ENCODE peak calls at places on chromosomes 16 and 17, in six cellular contexts. E is heart right ventricle, T is transverse colon, M is left ventricle myocardium inferior, N is fibroblast of lung, D is esophagus squamous epithelium. H is an unnamed sample. For H3K4me1 and H3K36me3, the result is how much of the 10 kb centered on the place peaks cover.

GRCh38 chr17:31412511-31412910 is 21.0 kb downstream of the RAB11FIP4 start:
- DNase-seq in T (no peak), D (no peak), M (no peak), E (no peak), N (no peak), H (no peak)

GRCh38 chr16:4780235-4780634 is 7.9 kb downstream of the SEPTIN12 start:
- DNase-seq in M (no peak), N (peak), D (no peak), T (no peak), E (no peak), H (no peak)

GRCh38 chr16:53043986-53044571 is 8.6 kb downstream of the CHD9NB start:
- DNase-seq in T (peak), E (no peak), D (no peak), M (no peak), N (no peak), H (no peak)

GRCh38 chr16:17134586-17134985 is 336.2 kb downstream of the XYLT1 start:
- DNase-seq in T (no peak), M (no peak), E (no peak), D (no peak), N (no peak), H (no peak)

GRCh38 chr17:3666516-3666915 is 1.9 kb downstream of the TAX1BP3 start:
- DNase-seq in N (no peak), D (no peak), E (no peak), M (no peak), T (no peak), H (no peak)

GRCh38 chr16:31351937-31352315 is 3.0 kb upstream of the ITGAX start:
- DNase-seq in T (no peak), N (no peak), E (no peak), D (no peak), M (no peak), H (no peak)

GRCh38 chr17:60388742-60389141 is 3.2 kb downstream of the USP32 start:
- DNase-seq in N (no peak), M (no peak), D (no peak), T (no peak), E (no peak), H (no peak)

GRCh38 chr17:8556074-8556473 is 74.5 kb downstream of the MYH10 start:
- DNase-seq in N (peak), M (no peak), E (no peak), D (no peak), T (no peak), H (no peak)

GRCh38 chr16:49405123-49405522 is 31.5 kb downstream of the C16orf78 start:
- DNase-seq in E (no peak), M (no peak), T (no peak), N (no peak), D (no peak), H (no peak)

GRCh38 chr17:2792541-2793169 is 3.6 kb upstream of the RAP1GAP2 start:
- DNase-seq in D (no peak), T (no peak), N (no peak), E (no peak), M (no peak), H (no peak)

GRCh38 chr16:89155851-89156739 is 15.5 kb upstream of the CDH15 start:
- DNase-seq in D (no peak), M (no peak), N (no peak), E (no peak), T (no peak), H (no peak)

GRCh38 chr17:73091770-73092517 is 544 bp downstream of the SLC39A11 start:
- DNase-seq in N (peak), M (peak), E (peak), T (peak), D (no peak), H (no peak)

GRCh38 chr16:47925811-47926460 is 229.9 kb downstream of the ABCC12 start:
- DNase-seq in N (peak), M (no peak), D (no peak), T (no peak), E (no peak), H (no peak)

GRCh38 chr17:78759203-78759968 is 22.7 kb downstream of the CYTH1 start:
- DNase-seq in N (peak), T (peak), D (no peak), M (peak), E (peak), H (peak)

GRCh38 chr16:69853481-69853880 is 91.3 kb downstream of the WWP2 start:
- DNase-seq in D (no peak), T (no peak), N (no peak), E (no peak), M (no peak), H (no peak)

GRCh38 chr16:86224126-86224525 is 286.2 kb upstream of the FOXF1 start:
- DNase-seq in D (no peak), T (no peak), N (no peak), M (no peak), E (no peak), H (no peak)
- H3K4me1 ChIP-seq in D (under half), T (under half), N (under half), M (under half), E (under half), H (under half)

GRCh38 chr17:74305865-74306654 is 20.0 kb upstream of the KIF19 start:
- DNase-seq in T (no peak), M (no peak), D (no peak), N (peak), E (no peak), H (no peak)
- TF ChIP-seq CTCF in T (no peak), M (peak), D (no peak), N (no peak), E (no peak), H (no peak)

GRCh38 chr17:45287526-45288264 is 25.8 kb upstream of the SPATA32 start:
- DNase-seq in M (no peak), E (no peak), T (no peak), N (no peak), D (no peak), H (no peak)
- H3K36me3 ChIP-seq in M (half or more), E (half or more), T (under half), N (under half), D (under half), H (under half)

DNA sequence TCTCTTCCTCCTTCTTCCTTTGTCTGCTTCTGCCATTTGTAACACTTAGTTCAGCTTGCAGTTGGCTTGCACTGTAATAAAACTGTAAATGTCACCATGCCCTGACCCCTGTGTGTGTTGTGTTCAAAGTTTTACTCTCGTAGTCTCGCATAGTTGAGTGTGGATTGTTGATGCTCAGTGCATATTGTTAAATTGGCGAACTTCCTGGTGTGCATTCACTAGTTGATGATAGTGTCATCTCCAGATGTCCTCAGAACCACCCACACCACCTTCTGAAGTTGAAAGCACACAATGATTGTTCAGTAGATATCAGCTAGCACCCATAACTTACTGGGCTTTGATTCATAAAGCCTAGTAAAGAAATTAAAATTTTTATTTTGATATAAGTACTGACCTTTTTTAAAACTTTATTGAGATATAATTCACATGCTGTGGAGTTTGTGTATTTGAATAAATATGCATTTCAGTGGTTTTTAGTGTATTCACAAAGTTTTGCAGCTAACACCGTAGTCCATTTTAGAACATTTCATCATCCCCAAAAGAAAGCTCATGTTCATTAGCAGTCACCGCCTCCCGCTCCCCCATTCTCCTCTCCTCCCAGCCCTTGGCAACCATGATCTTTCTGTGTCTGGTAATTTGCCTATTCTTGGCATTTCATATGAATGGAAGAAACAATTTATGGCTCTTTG is 25.0 kb downstream of the USP10 start:
- DNase-seq in D (no peak), M (no peak), T (no peak), N (peak), E (no peak), H (no peak)
- H3K4me1 ChIP-seq in D (under half), M (half or more), T (under half), N (under half), E (half or more), H (half or more)